ENCODE peak calls at places on chromosome 7, in four cellular contexts. S is M059J, D is NCI-H510A treated with DMSO at 0.1 percent for 48 hours, G is Calu3. E is an unnamed sample.

GRCh38 chr7:148264933-148265557 is 325.5 kb upstream of the C7orf33 start:
- DNase-seq in G (peak), S (peak), D (peak), E (peak)

GRCh38 chr7:94133460-94133859 is 129.3 kb upstream of the BET1 start:
- DNase-seq in D (no peak), S (no peak), G (no peak), E (no peak)

GRCh38 chr7:157112706-157113105 is 26.0 kb upstream of the UBE3C start:
- DNase-seq in S (no peak), D (no peak), G (no peak), E (no peak)

GRCh38 chr7:42065015-42065414 is 172.0 kb downstream of the GLI3 start:
- DNase-seq in S (no peak), D (no peak), G (no peak), E (no peak)

GRCh38 chr7:155815332-155816191 is 3.3 kb upstream of the SHH start:
- DNase-seq in S (peak), D (no peak), G (peak), E (peak)

GRCh38 chr7:120185940-120186682 is 86.9 kb upstream of the KCND2 start:
- DNase-seq in D (no peak), G (no peak), S (no peak), E (no peak)

GRCh38 chr7:105664816-105665525 is 83.7 kb upstream of the EFCAB10 start:
- DNase-seq in G (peak), S (peak), D (peak), E (peak)

GRCh38 chr7:84017653-84018052 is 176.9 kb downstream of the SEMA3A start:
- DNase-seq in S (no peak), G (no peak), D (no peak), E (no peak)

GRCh38 chr7:131293018-131293417 is 34.7 kb upstream of the MKLN1 start:
- DNase-seq in S (peak), D (no peak), G (no peak), E (no peak)

GRCh38 chr7:107041097-107041496 is 3.4 kb upstream of the PRKAR2B start:
- DNase-seq in G (no peak), S (no peak), D (no peak), E (no peak)

GRCh38 chr7:17879075-17879661 is 61.1 kb downstream of the SNX13 start:
- DNase-seq in S (no peak), D (no peak), G (no peak), E (no peak)

GRCh38 chr7:35695628-35695888 is 623 bp upstream of the HERPUD2 start:
- DNase-seq in S (peak), G (no peak), D (peak), E (no peak)

GRCh38 chr7:131522325-131522920 is 34.0 kb downstream of the PODXL start:
- DNase-seq in D (no peak), S (peak), G (no peak), E (no peak)

GRCh38 chr7:79953130-79953529 is 181.5 kb upstream of the GNAI1 start:
- DNase-seq in D (no peak), G (no peak), S (no peak), E (no peak)

GRCh38 chr7:35729061-35729783 is 34.3 kb upstream of the HERPUD2 start:
- DNase-seq in S (no peak), G (no peak), D (no peak), E (no peak)

GRCh38 chr7:44307905-44308740 is 17.3 kb downstream of the CAMK2B start:
- DNase-seq in D (no peak), S (no peak), G (no peak), E (no peak)

GRCh38 chr7:28640026-28640425 is 227.7 kb downstream of the CREB5 start:
- DNase-seq in G (no peak), D (no peak), S (no peak), E (no peak)

GRCh38 chr7:38020134-38020533 is 99.7 kb downstream of the EPDR1 start:
- DNase-seq in S (peak), G (no peak), D (no peak), E (no peak)

GRCh38 chr7:1676550-1677071 is 6.5 kb downstream of the ELFN1 start:
- DNase-seq in G (no peak), D (no peak), S (no peak), E (no peak)

GRCh38 chr7:130141161-130141857 is 63.9 kb downstream of the TMEM209 start:
- DNase-seq in D (peak), G (peak), S (no peak), E (peak)

GRCh38 chr7:50696810-50697582 is 85.7 kb downstream of the GRB10 start:
- DNase-seq in G (peak), S (peak), D (no peak), E (peak)

GRCh38 chr7:8232999-8233847 is 28.7 kb downstream of the ICA1 start:
- DNase-seq in D (no peak), G (no peak), S (peak), E (no peak)

GRCh38 chr7:131358636-131359035 is 31.0 kb downstream of the MKLN1 start:
- DNase-seq in G (no peak), D (no peak), S (no peak), E (no peak)

GRCh38 chr7:98315318-98315993 is 34.0 kb downstream of the BRI3 start:
- DNase-seq in D (no peak), G (no peak), S (no peak), E (no peak)

GRCh38 chr7:98662289-98662688 is 45.2 kb downstream of the NPTX2 start:
- DNase-seq in G (no peak), D (no peak), S (no peak), E (no peak)

GRCh38 chr7:124480074-124480820 is 285.3 kb downstream of the GPR37 start:
- DNase-seq in G (no peak), D (no peak), S (no peak), E (peak)

GRCh38 chr7:130910949-130911944 is 177.2 kb upstream of the KLF14 start:
- DNase-seq in G (no peak), S (peak), D (no peak), E (no peak)

GRCh38 chr7:152762056-152762455 is 2.5 kb downstream of the ACTR3B start:
- DNase-seq in G (no peak), S (no peak), D (no peak), E (no peak)

GRCh38 chr7:155917836-155918385 is 105.6 kb upstream of the SHH start:
- DNase-seq in S (peak), G (no peak), D (no peak), E (no peak)

GRCh38 chr7:139981533-139981932 is 81.2 kb downstream of the PARP12 start:
- DNase-seq in G (no peak), S (no peak), D (no peak), E (no peak)

GRCh38 chr7:128116740-128117139 is 85.5 kb upstream of the LRRC4 start:
- DNase-seq in D (no peak), S (no peak), G (no peak), E (no peak)

GRCh38 chr7:50497968-50498367 is 47.8 kb upstream of the FIGNL1 start:
- DNase-seq in D (no peak), S (peak), G (no peak), E (no peak)

GRCh38 chr7:14902589-14902963 is at the start of gene DGKB:
- DNase-seq in G (no peak), D (peak), S (peak), E (peak)

GRCh38 chr7:21426286-21426957 is 1.5 kb upstream of the SP4 start:
- DNase-seq in G (no peak), D (no peak), S (peak), E (no peak)

GRCh38 chr7:29194594-29195417 is at the start of gene CHN2:
- DNase-seq in D (peak), G (peak), S (peak), E (peak)

GRCh38 chr7:138872576-138872975 is 74.6 kb upstream of the ATP6V0A4 start:
- DNase-seq in G (peak), D (no peak), S (peak), E (no peak)

GRCh38 chr7:114931656-114932011 is 9.7 kb downstream of the MDFIC start:
- DNase-seq in G (no peak), D (no peak), S (no peak), E (no peak)

GRCh38 chr7:106347229-106347833 is 62.5 kb upstream of the NAMPT start:
- DNase-seq in D (no peak), S (no peak), G (no peak), E (no peak)

GRCh38 chr7:4265056-4265455 is 417.0 kb upstream of the FOXK1 start:
- DNase-seq in S (no peak), G (no peak), D (no peak), E (no peak)

GRCh38 chr7:17773289-17773626 is 167.0 kb downstream of the SNX13 start:
- DNase-seq in S (peak), G (peak), D (no peak), E (no peak)

E was measured in NCI-H1417.